ENCODE peak calls at places on chromosome 16, in five cellular contexts. C, M, D, K and N are unnamed samples.

GRCh38 chr16:8678068-8678927 is 3.9 kb downstream of the ABAT start:
- DNase-seq in D (no peak), K (no peak), M (peak), C (peak), N (peak)

GRCh38 chr16:84633622-84634021 is 14.7 kb upstream of the KLHL36 start:
- DNase-seq in K (peak), M (no peak), C (no peak), D (no peak), N (no peak)

GRCh38 chr16:11862489-11862888 is 11.1 kb upstream of the RSL1D1 start:
- DNase-seq in D (no peak), K (no peak), C (no peak), M (no peak), N (no peak)

GRCh38 chr16:1713933-1714332 is 7.9 kb downstream of the MAPK8IP3 start:
- DNase-seq in C (no peak), M (no peak), K (no peak), D (no peak), N (no peak)

GRCh38 chr16:73743665-73744496 is 552.7 kb upstream of the PSMD7 start:
- DNase-seq in C (no peak), M (no peak), K (no peak), D (no peak), N (no peak)

GRCh38 chr16:13631213-13631767 is 288.7 kb upstream of the ERCC4 start:
- DNase-seq in M (no peak), D (no peak), C (no peak), K (no peak), N (no peak)

GRCh38 chr16:48609453-48610023 is 442 bp downstream of the N4BP1 start:
- DNase-seq in K (peak), M (no peak), C (peak), D (no peak), N (peak)

GRCh38 chr16:10663744-10664143 is 31.0 kb downstream of the TEKT5 start:
- DNase-seq in K (no peak), M (no peak), D (no peak), C (no peak), N (no peak)

GRCh38 chr16:68387301-68387700 is 61.0 kb downstream of the SMPD3 start:
- DNase-seq in M (no peak), C (no peak), K (no peak), D (no peak), N (no peak)

GRCh38 chr16:17994027-17994426 is 342.5 kb downstream of the NPIPA8 start:
- DNase-seq in D (no peak), C (no peak), M (no peak), K (no peak), N (no peak)

GRCh38 chr16:72996291-72997062 is 51.5 kb downstream of the ZFHX3 start:
- DNase-seq in D (no peak), K (no peak), M (no peak), C (no peak), N (no peak)

GRCh38 chr16:4370570-4371480 is 823 bp upstream of the VASN start:
- DNase-seq in K (peak), C (peak), M (peak), D (no peak), N (peak)

GRCh38 chr16:4371481-4372314 is at the start of gene VASN:
- DNase-seq in M (no peak), D (no peak), K (peak), C (peak), N (peak)

GRCh38 chr16:4372578-4373355 is 1.1 kb downstream of the VASN start:
- DNase-seq in K (peak), C (peak), D (no peak), M (no peak), N (no peak)

GRCh38 chr16:4373356-4373908 is 1.8 kb downstream of the VASN start:
- DNase-seq in K (peak), D (no peak), M (no peak), C (no peak), N (no peak)

GRCh38 chr16:4372315-4372577 is 598 bp downstream of the VASN start:
- DNase-seq in K (no peak), D (no peak), M (no peak), C (no peak), N (no peak)
- H3K4me3 ChIP-seq in K (peak), D (peak), M (peak), C (peak), N (peak)

DNA sequence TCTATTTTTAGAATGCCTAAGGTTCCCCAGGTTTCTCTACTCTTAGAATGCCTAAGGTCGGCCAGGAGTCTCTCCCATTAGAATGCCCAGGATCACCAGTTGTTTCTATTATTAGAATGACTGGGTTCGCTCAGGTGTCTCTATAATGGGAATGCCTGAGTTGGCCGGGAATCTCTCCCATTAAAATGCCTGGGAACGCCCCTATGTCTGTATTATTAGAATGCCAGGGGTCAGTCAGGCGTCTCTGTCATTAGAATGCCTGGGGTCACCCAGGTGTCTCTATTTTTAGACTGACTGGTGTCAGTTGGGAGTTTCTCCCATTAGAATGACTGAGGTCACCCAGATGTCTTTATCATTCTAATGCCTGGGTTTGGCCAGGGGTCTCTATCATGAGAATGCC is 2252.5 kb downstream of the TP53TG3F start:
- DNase-seq in M (no peak), C (no peak), D (no peak), K (no peak), N (no peak)
- TF ChIP-seq CTCF in M (no peak), C (no peak), D (no peak), K (no peak), N (no peak)

DNA sequence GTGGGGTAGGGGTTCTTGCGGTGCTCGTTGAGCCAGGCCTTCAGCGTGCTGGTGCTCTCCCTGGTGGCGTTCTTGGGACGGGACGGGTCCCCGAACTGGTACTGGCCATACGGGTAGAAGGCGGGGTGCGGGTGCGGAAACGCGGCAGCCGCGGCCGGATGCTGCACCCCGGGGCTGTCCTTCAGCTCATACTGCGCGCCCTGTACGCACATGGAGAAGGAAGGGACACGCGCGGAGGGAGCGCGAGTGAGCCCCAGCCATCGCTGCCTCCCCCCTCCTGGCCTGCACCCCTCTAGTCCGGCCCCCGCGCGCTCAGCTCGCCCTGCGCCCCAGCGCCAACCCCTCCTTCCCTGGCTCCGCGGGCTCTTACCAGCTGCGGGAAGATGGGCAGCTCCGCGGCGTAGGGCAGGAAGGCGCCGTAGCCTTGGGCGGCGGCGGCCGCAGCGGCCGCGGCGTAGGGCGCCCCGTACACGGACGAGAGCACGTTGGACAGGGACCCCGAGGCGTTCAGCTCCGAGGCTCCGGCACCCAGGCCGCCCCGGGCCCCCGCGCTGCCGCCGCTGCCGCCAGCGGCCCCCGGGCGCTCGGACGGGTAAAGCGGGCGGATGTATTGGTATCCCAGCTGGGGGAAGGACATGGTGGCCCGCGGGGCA is 1.0 kb downstream of the IRX3 start:
- DNase-seq in K (peak), C (peak), M (no peak), D (no peak), N (peak)
- H3K4me3 ChIP-seq in K (peak), C (peak), M (peak), D (peak), N (peak)

GRCh38 chr16:46896314-46896968 is 12.3 kb downstream of the GPT2 start:
- DNase-seq in K (no peak), D (no peak), M (no peak), C (no peak), N (no peak)

GRCh38 chr16:46894011-46894672 is 10.0 kb downstream of the GPT2 start:
- DNase-seq in M (no peak), C (peak), K (peak), D (no peak), N (no peak)

GRCh38 chr16:46897471-46897870 is 13.3 kb downstream of the GPT2 start:
- DNase-seq in D (no peak), K (peak), M (no peak), C (no peak), N (no peak)

GRCh38 chr16:46898006-46898405 is 13.8 kb downstream of the GPT2 start:
- DNase-seq in D (no peak), K (peak), C (no peak), M (no peak), N (no peak)

GRCh38 chr16:46895399-46896313 is 11.5 kb downstream of the GPT2 start:
- DNase-seq in K (no peak), M (no peak), C (no peak), D (no peak), N (no peak)
- TF ChIP-seq CTCF in K (no peak), M (no peak), C (no peak), D (no peak), N (no peak)

GRCh38 chr16:89602273-89602951 is 11.0 kb upstream of the DPEP1 start:
- DNase-seq in D (peak), K (no peak), M (peak), C (peak), N (peak)
- H3K4me3 ChIP-seq in D (no peak), K (no peak), M (peak), C (peak), N (no peak)

DNA sequence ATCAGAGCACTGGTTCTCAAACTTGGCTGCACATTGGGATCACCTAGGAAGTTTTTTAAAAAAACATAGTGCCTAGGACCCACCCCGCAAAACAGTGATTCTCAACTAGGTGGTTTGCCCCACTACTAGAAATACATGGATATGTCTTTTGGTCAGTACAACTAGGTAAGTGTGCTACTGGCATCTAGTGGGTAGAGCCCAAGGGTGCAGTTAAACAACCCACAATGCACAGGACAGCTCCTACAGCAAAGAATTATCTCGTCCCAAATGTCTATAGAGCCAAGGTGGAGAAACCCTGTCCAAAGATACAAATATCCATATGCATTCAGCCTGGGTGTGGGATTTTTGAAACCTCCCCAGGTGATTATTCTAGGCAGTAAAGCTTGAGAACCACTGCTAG is 11.8 kb upstream of the ZNF19 start:
- DNase-seq in D (no peak), C (no peak), M (no peak), K (no peak), N (no peak)
- TF ChIP-seq CTCF in D (no peak), C (no peak), M (no peak), K (no peak), N (no peak)

DNA sequence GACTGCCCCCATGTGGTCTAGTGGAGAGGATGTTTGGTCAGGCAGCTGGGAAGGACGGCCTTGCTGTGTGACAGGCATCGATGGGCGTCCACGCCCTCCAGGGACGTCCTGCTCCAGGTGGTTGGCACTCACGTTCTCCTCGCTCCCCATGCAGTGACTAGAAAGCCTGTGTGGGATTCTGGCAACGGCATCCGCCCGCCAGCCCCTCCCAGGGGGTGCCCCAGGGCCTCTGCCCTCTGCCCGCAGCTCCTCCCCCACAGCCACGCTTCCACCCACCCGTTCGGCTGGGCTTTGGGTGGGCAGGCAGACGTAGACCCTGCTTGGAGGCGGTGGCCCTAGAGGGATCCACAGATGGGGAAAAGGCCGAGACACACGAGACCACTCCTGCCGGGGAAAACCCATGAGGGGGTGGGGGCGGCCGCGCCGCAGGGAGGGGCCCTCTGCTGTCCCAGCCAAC is 4.7 kb upstream of the IL17C start:
- DNase-seq in D (no peak), C (no peak), M (no peak), K (peak), N (no peak)
- H3K4me3 ChIP-seq in D (no peak), C (no peak), M (no peak), K (peak), N (no peak)

GRCh38 chr16:77437859-77438258 is 3.0 kb upstream of the ADAMTS18 start:
- DNase-seq in M (no peak), C (peak), K (no peak), D (no peak), N (peak)
- TF ChIP-seq CTCF in M (peak), C (peak), K (no peak), D (no peak), N (peak)

GRCh38 chr16:89162314-89162713 is 9.2 kb upstream of the CDH15 start:
- DNase-seq in K (no peak), C (no peak), M (no peak), D (no peak), N (no peak)

GRCh38 chr16:89163297-89163696 is 8.3 kb upstream of the CDH15 start:
- DNase-seq in C (no peak), K (no peak), M (no peak), D (no peak), N (no peak)

GRCh38 chr16:89164847-89165684 is 6.5 kb upstream of the CDH15 start:
- DNase-seq in M (no peak), D (no peak), K (no peak), C (no peak), N (no peak)

GRCh38 chr16:89166696-89167424 is 4.7 kb upstream of the CDH15 start:
- DNase-seq in D (no peak), C (no peak), K (no peak), M (no peak), N (no peak)

DNA sequence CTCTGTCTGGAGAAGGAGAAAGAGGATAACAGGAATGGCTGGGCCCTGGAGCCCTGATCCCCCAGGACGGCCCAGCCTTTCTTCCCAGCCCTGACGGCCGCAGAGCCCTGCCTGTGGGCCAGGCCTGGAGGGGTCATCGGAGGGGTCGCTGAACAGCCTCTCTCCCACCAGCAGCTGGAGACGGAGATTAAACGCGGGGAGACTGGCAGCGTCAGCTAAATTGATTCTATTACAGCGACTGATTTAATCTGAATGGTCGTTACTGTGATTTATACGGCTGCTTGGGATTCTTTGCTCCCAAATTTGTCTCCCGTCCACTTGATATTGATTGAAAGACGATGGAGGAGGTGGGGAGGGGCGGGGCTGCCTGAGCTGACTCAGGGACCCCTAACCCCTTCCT is 7.1 kb upstream of the CDH15 start:
- DNase-seq in D (no peak), K (no peak), M (no peak), C (no peak), N (no peak)
- H3K4me3 ChIP-seq in D (no peak), K (no peak), M (no peak), C (no peak), N (no peak)